ENCODE peak calls at places on chromosomes 7 and 10, in ten cellular contexts. K, M, H, N, U, O, L, T, G and P are unnamed samples. For H3K36me3, the result is how much of the 10 kb centered on the place peaks cover.

GRCh38 chr10:314381-314780 is 179.1 kb downstream of the ZMYND11 start:
- DNase-seq in G (no peak), T (no peak), K (no peak), L (no peak), H (no peak), U (no peak), O (no peak), M (no peak), N (no peak), P (no peak)

GRCh38 chr7:7565018-7565680 is 1.5 kb upstream of the MIOS start:
- DNase-seq in K (peak), N (no peak), L (no peak), U (no peak), H (no peak), M (no peak), O (no peak), T (no peak), G (peak), P (no peak)

GRCh38 chr7:68088894-68089293 is 1092.3 kb downstream of the TYW1 start:
- DNase-seq in H (no peak), G (no peak), K (no peak), U (no peak), L (no peak), M (no peak), N (no peak), T (no peak), O (no peak), P (no peak)

GRCh38 chr10:132577350-132578005 is 39.9 kb downstream of the INPP5A start:
- DNase-seq in T (no peak), G (no peak), U (no peak), M (no peak), O (peak), L (no peak), H (peak), N (no peak), K (peak), P (no peak)

GRCh38 chr7:5433181-5433580 is 9.5 kb upstream of the TNRC18 start:
- DNase-seq in K (no peak), L (no peak), O (no peak), N (no peak), T (no peak), G (no peak), H (no peak), M (no peak), U (no peak), P (no peak)

GRCh38 chr7:5596046-5596895 is 172.6 kb upstream of the TNRC18 start:
- DNase-seq in L (peak), T (peak), M (peak), O (peak), H (peak), U (peak), G (peak), K (peak), N (peak), P (no peak)

GRCh38 chr10:107814865-107815487 is 650.5 kb upstream of the SORCS1 start:
- DNase-seq in L (peak), M (no peak), K (peak), O (peak), N (no peak), H (peak), T (peak), U (peak), G (no peak), P (peak)

GRCh38 chr7:68246189-68246633 is 1249.6 kb downstream of the TYW1 start:
- DNase-seq in M (peak), N (peak), O (no peak), L (peak), K (no peak), H (no peak), G (no peak), U (no peak), T (no peak), P (peak)

GRCh38 chr7:127943541-127944521 is 87.4 kb downstream of the LRRC4 start:
- DNase-seq in K (peak), L (peak), T (no peak), G (no peak), U (no peak), H (no peak), N (no peak), M (no peak), O (no peak), P (no peak)

GRCh38 chr7:15166620-15167019 is 264.1 kb upstream of the DGKB start:
- DNase-seq in M (no peak), N (no peak), H (no peak), G (no peak), O (no peak), K (peak), T (no peak), U (no peak), L (no peak), P (no peak)

GRCh38 chr10:7327885-7328284 is 82.9 kb downstream of the SFMBT2 start:
- DNase-seq in U (no peak), N (no peak), M (no peak), K (no peak), L (no peak), H (no peak), O (no peak), G (no peak), T (no peak), P (no peak)

GRCh38 chr7:44694766-44695165 is 53.9 kb upstream of the ZMIZ2 start:
- DNase-seq in L (no peak), M (no peak), K (no peak), U (no peak), G (no peak), O (no peak), H (no peak), T (no peak), N (no peak), P (no peak)

GRCh38 chr7:44693641-44694313 is 54.9 kb upstream of the ZMIZ2 start:
- DNase-seq in M (no peak), U (no peak), K (peak), G (no peak), L (no peak), H (no peak), O (peak), N (no peak), T (no peak), P (no peak)

GRCh38 chr7:44695756-44696155 is 52.9 kb upstream of the ZMIZ2 start:
- DNase-seq in G (no peak), U (no peak), K (no peak), N (no peak), O (no peak), T (no peak), M (no peak), H (no peak), L (no peak), P (no peak)

GRCh38 chr7:44696728-44697127 is 51.9 kb upstream of the ZMIZ2 start:
- DNase-seq in N (no peak), K (no peak), T (no peak), M (no peak), O (no peak), H (no peak), U (no peak), G (no peak), L (no peak), P (no peak)

GRCh38 chr7:44694326-44694725 is 54.3 kb upstream of the ZMIZ2 start:
- DNase-seq in K (no peak), H (no peak), N (no peak), T (no peak), G (no peak), U (no peak), O (no peak), M (no peak), L (no peak), P (no peak)
- H3K36me3 ChIP-seq in K (under half), H (under half), N (under half), T (half or more), G (half or more), U (under half), O (half or more), M (under half), L (under half), P (half or more)

GRCh38 chr10:127015373-127015772 is 110.1 kb downstream of the DOCK1 start:
- DNase-seq in U (no peak), T (no peak), M (no peak), K (no peak), H (no peak), L (no peak), N (no peak), O (no peak), G (no peak), P (no peak)
- H3K36me3 ChIP-seq in U (under half), T (half or more), M (under half), K (under half), H (under half), L (under half), N (under half), O (under half), G (under half), P (under half)

GRCh38 chr7:143385891-143386781 is 5.0 kb downstream of the ZYX start:
- DNase-seq in O (peak), K (peak), N (no peak), T (no peak), G (no peak), U (no peak), L (no peak), H (no peak), M (no peak), P (no peak)
- H3K36me3 ChIP-seq in O (under half), K (under half), N (under half), T (half or more), G (under half), U (under half), L (under half), H (under half), M (under half), P (under half)

GRCh38 chr7:108839091-108839490 is 269.4 kb downstream of the DNAJB9 start:
- DNase-seq in U (no peak), O (no peak), T (no peak), K (no peak), L (peak), M (no peak), N (no peak), G (no peak), H (no peak), P (no peak)
- H3K36me3 ChIP-seq in U (under half), O (under half), T (under half), K (under half), L (under half), M (under half), N (under half), G (under half), H (under half), P (under half)

GRCh38 chr10:33248638-33249037 is 85.8 kb downstream of the NRP1 start:
- DNase-seq in M (no peak), T (peak), N (no peak), G (peak), U (no peak), K (peak), L (peak), H (no peak), O (no peak), P (no peak)

GRCh38 chr10:33247221-33247907 is 87.1 kb downstream of the NRP1 start:
- DNase-seq in G (no peak), U (no peak), M (no peak), O (no peak), H (no peak), N (no peak), T (no peak), L (no peak), K (no peak), P (no peak)

GRCh38 chr10:33252324-33252723 is 82.1 kb downstream of the NRP1 start:
- DNase-seq in O (no peak), M (no peak), H (no peak), T (no peak), N (no peak), U (no peak), L (no peak), K (no peak), G (no peak), P (no peak)

GRCh38 chr10:33249659-33250058 is 84.8 kb downstream of the NRP1 start:
- DNase-seq in K (no peak), O (no peak), N (no peak), M (no peak), L (no peak), T (no peak), U (no peak), G (no peak), H (no peak), P (no peak)

GRCh38 chr10:33249137-33249536 is 85.3 kb downstream of the NRP1 start:
- DNase-seq in O (no peak), K (no peak), U (no peak), G (no peak), L (no peak), N (no peak), H (no peak), T (no peak), M (no peak), P (no peak)
- H3K36me3 ChIP-seq in O (under half), K (half or more), U (under half), G (under half), L (under half), N (under half), H (under half), T (half or more), M (under half), P (under half)

GRCh38 chr7:102072003-102072402 is 214.7 kb upstream of the SH2B2 start:
- DNase-seq in N (no peak), K (no peak), M (no peak), G (no peak), U (no peak), O (no peak), H (no peak), T (no peak), L (no peak), P (no peak)

GRCh38 chr7:102068846-102069245 is 217.8 kb upstream of the SH2B2 start:
- DNase-seq in N (no peak), O (no peak), H (no peak), M (no peak), U (peak), K (no peak), T (no peak), L (no peak), G (no peak), P (no peak)

GRCh38 chr7:102066476-102066875 is 220.2 kb upstream of the SH2B2 start:
- DNase-seq in K (no peak), M (no peak), T (no peak), N (no peak), O (peak), U (peak), H (no peak), L (no peak), G (no peak), P (no peak)

GRCh38 chr7:102072636-102073209 is 213.9 kb upstream of the SH2B2 start:
- DNase-seq in L (no peak), O (no peak), G (no peak), U (no peak), N (no peak), T (no peak), K (no peak), M (no peak), H (no peak), P (no peak)

DNA sequence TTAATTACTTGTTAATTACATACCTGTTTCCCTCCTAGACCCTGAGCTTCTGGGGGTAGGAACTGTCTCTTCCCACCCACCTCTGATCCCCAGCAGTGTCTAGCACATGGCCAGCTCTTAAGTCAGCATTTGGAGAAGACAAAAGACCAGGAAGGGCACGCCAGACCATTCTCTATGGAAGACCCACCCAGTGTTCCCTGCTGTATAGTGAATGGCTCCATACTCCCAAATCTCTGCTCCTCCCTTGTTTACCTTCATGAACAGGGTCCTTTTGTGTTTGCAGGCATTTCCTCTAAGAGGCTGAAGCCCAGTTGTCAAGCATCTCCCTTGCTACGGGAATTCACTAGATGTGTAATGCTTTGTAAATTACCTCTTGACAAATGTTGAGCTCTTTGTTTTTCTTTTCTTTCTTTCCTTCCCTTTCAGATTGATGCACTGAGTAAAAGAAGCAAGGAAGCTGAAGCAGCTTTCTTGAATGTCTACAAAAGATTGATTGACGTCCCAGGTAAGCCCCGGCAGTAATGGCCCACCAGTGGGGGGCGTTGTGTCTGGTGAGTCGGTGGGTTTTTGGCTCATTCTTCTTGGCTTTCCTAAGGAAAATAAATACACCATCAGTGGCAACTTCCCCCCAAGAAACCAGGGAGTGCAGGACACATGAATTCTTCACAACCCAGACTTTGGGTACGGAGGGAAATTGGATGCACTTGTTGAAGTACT is 216.6 kb upstream of the SH2B2 start:
- DNase-seq in G (no peak), K (no peak), L (no peak), H (no peak), M (no peak), N (no peak), T (no peak), O (no peak), U (no peak), P (no peak)
- H3K36me3 ChIP-seq in G (under half), K (under half), L (under half), H (under half), M (under half), N (under half), T (under half), O (under half), U (under half), P (under half)